ENCODE peak calls at places on chromosomes 1 and 21, in four cellular contexts. A is fibroblast of lung, U is DND-41, P is adrenal gland. X is an unnamed sample.

GRCh38 chr21:29849735-29850176 is 90.0 kb downstream of the GRIK1 start:
- DNase-seq in A (peak; percentile 74), U (peak; percentile 62), P (peak; percentile 64), X (peak; percentile 72)

GRCh38 chr1:225481738-225482137 is 53.9 kb upstream of the LBR start:
- DNase-seq in A (no peak), U (no peak), P (no peak), X (no peak)

GRCh38 chr21:32886339-32886738 is 114.8 kb upstream of the PAXBP1 start:
- DNase-seq in A (no peak), U (peak; percentile 73), P (no peak), X (peak; percentile 3)

GRCh38 chr1:109803901-109804331 is 40.2 kb upstream of the EPS8L3 start:
- DNase-seq in A (no peak), U (peak; percentile 73), P (no peak), X (peak; percentile 31)

GRCh38 chr1:41373373-41373772 is 12.1 kb downstream of the FOXO6 start:
- DNase-seq in A (no peak), U (no peak), P (no peak), X (no peak)

GRCh38 chr1:65389296-65389695 is 31.2 kb upstream of the LEPR start:
- DNase-seq in A (no peak), U (no peak), P (no peak), X (no peak)

GRCh38 chr21:45326834-45327457 is 39.3 kb upstream of the POFUT2 start:
- DNase-seq in A (no peak), U (no peak), P (no peak), X (no peak)

GRCh38 chr1:24199291-24199900 is 12.3 kb upstream of the IFNLR1 start:
- DNase-seq in A (peak; percentile 64), U (peak; percentile 71), P (peak; percentile 67), X (peak; percentile 70)

GRCh38 chr1:226870323-226871046 is at the start of gene PSEN2:
- DNase-seq in A (peak; percentile 27), U (no peak), P (peak; percentile 87), X (peak; percentile 41)

GRCh38 chr1:51897699-51898031 is 19.1 kb upstream of the NRDC start:
- DNase-seq in A (peak; percentile 68), U (no peak), P (no peak), X (peak; percentile 94)

GRCh38 chr1:166165661-166166399 is 971 bp downstream of the FAM78B start:
- DNase-seq in A (peak; percentile 26), U (no peak), P (peak; percentile 4), X (peak; percentile 47)

GRCh38 chr1:197738927-197739326 is 36.4 kb downstream of the DENND1B start:
- DNase-seq in A (no peak), U (no peak), P (no peak), X (no peak)

GRCh38 chr1:28984311-28984684 is 69.9 kb downstream of the EPB41 start:
- DNase-seq in A (no peak), U (no peak), P (no peak), X (no peak)

GRCh38 chr1:165257969-165258459 is 98.5 kb downstream of the LMX1A start:
- DNase-seq in A (peak; percentile 36), U (peak; percentile 50), P (peak; percentile 86), X (peak; percentile 72)

GRCh38 chr1:145782166-145783099 is 41.5 kb downstream of the RNF115 start:
- DNase-seq in A (peak; percentile 91), U (no peak), P (no peak), X (peak; percentile 94)

GRCh38 chr1:114510235-114511047 is 562 bp downstream of the TRIM33 start:
- DNase-seq in A (no peak), U (peak; percentile 56), P (peak; percentile 56), X (peak; percentile 26)

GRCh38 chr1:206447079-206447780 is 23.0 kb upstream of the IKBKE start:
- DNase-seq in A (no peak), U (no peak), P (no peak), X (no peak)

GRCh38 chr1:51969038-51969705 is 21.3 kb downstream of the RAB3B start:
- DNase-seq in A (peak; percentile 85), U (no peak), P (peak; percentile 68), X (peak; percentile 92)

GRCh38 chr1:87981386-87981785 is 652.7 kb downstream of the LMO4 start:
- DNase-seq in A (no peak), U (no peak), P (no peak), X (no peak)

GRCh38 chr1:224113918-224114786 is at the start of gene FBXO28:
- DNase-seq in A (peak; percentile 96), U (peak; percentile 96), P (peak; percentile 94), X (peak; percentile 94)

GRCh38 chr1:224118688-224119087 is 4.8 kb downstream of the FBXO28 start:
- DNase-seq in A (no peak), U (no peak), P (no peak), X (no peak)

GRCh38 chr1:224113545-224113917 is 380 bp upstream of the FBXO28 start:
- DNase-seq in A (no peak), U (no peak), P (no peak), X (no peak)

GRCh38 chr1:224114787-224115175 is 870 bp downstream of the FBXO28 start:
- DNase-seq in A (no peak), U (no peak), P (no peak), X (peak; percentile 8)

DNA sequence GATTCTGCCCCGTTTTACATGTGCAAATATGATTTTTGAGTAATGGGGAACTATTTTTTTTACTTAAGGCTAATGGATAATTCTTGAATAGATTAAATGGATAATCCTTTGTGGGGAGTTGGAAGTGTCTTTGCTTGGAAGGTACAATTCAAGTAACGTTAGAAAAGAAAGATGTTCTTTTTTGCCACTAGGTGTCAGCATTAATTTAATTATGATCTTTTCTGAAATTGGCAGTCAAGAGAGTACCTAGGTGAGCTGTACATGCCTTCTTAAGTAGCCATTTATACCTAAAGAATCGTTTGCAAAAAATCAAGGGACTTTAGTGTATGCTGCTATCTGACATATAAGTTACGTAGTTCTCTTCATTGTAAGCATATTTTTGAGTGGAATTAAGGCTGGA is 2.2 kb downstream of the FBXO28 start:
- DNase-seq in A (peak; percentile 71), U (no peak), P (no peak), X (peak; percentile 70)
- TF ChIP-seq CTCF in A (peak; percentile 20), U (peak; percentile 74), P (peak; percentile 55), X (peak; percentile 43)

GRCh38 chr1:94235189-94236020 is 2.0 kb downstream of the ARHGAP29 start:
- DNase-seq in A (no peak), U (no peak), P (no peak), X (no peak)

GRCh38 chr1:94234615-94235014 is 2.8 kb downstream of the ARHGAP29 start:
- DNase-seq in A (no peak), U (no peak), P (no peak), X (no peak)

GRCh38 chr1:94237291-94238226 is at the start of gene ARHGAP29:
- DNase-seq in A (peak; percentile 44), U (peak; percentile 46), P (peak; percentile 70), X (peak; percentile 56)

GRCh38 chr1:94236021-94236491 is 1.3 kb downstream of the ARHGAP29 start:
- DNase-seq in A (peak; percentile 34), U (no peak), P (no peak), X (peak; percentile 84)

GRCh38 chr1:94236630-94237290 is 624 bp downstream of the ARHGAP29 start:
- DNase-seq in A (peak; percentile 59), U (peak; percentile 7), P (no peak), X (peak; percentile 57)
- TF ChIP-seq CTCF in A (peak; percentile 32), U (peak; percentile 8), P (no peak), X (peak; percentile 47)

GRCh38 chr1:153680120-153680403 is 1.6 kb downstream of the NPR1 start:
- DNase-seq in A (no peak), U (no peak), P (no peak), X (no peak)

GRCh38 chr1:153679337-153680119 is 1.0 kb downstream of the NPR1 start:
- DNase-seq in A (no peak), U (no peak), P (no peak), X (no peak)

GRCh38 chr1:153682730-153683129 is 4.2 kb downstream of the NPR1 start:
- DNase-seq in A (no peak), U (no peak), P (no peak), X (no peak)

GRCh38 chr1:153677718-153678518 is 570 bp upstream of the NPR1 start:
- DNase-seq in A (peak; percentile 63), U (peak; percentile 54), P (peak; percentile 62), X (peak; percentile 63)

GRCh38 chr1:153678519-153679336 is at the start of gene NPR1:
- DNase-seq in A (peak; percentile 34), U (no peak), P (peak; percentile 58), X (peak; percentile 61)
- TF ChIP-seq CTCF in A (no peak), U (no peak), P (no peak), X (no peak)

GRCh38 chr1:76229279-76229977 is 154.9 kb downstream of the ST6GALNAC3 start:
- DNase-seq in A (no peak), U (no peak), P (no peak), X (no peak)

GRCh38 chr1:76234061-76234460 is 159.5 kb downstream of the ST6GALNAC3 start:
- DNase-seq in A (no peak), U (no peak), P (no peak), X (no peak)

GRCh38 chr1:76237201-76237600 is 162.7 kb downstream of the ST6GALNAC3 start:
- DNase-seq in A (no peak), U (no peak), P (no peak), X (no peak)

GRCh38 chr1:76230894-76231293 is 156.3 kb downstream of the ST6GALNAC3 start:
- DNase-seq in A (no peak), U (no peak), P (no peak), X (no peak)

DNA sequence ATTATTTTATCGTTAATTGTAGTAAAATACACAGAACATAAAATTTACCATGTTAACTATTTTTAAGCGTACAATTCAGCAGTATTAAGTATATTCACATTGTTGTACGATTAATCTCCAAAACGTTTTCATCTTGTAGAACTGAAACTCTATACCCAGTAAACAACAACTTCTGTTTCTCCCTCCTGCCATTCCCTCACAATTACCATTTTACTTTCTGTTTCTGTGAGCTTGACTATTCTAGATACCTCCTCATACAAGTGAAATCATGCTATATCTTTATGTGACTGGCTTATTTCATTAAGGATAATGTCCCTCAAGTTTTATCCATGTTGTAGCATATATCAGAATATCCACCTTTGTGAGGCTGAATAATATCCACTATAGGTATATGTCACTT is 156.8 kb downstream of the ST6GALNAC3 start:
- DNase-seq in A (no peak), U (no peak), P (no peak), X (no peak)
- TF ChIP-seq CTCF in A (no peak), U (no peak), P (no peak), X (no peak)

DNA sequence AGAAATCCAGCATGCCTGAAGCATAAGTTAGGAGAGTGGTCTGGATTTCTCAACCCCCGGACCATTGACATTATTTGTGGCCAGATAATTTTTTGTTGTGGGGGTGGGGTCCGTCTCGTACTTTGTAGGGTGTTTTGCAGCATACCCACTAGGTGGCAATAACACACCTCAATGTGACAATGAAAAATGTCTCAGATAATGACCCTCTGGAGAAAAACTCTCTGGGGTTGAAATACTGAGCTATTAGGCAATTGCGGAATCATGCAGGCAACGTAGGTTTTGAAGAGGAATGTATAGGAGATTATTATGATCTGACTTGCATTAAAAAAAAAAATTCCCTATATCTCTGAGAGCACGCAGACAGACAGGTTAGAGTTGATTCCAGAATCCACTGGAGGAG is 25.3 kb upstream of the RRP15 start:
- DNase-seq in A (no peak), U (no peak), P (no peak), X (no peak)
- TF ChIP-seq CTCF in A (no peak), U (peak; percentile 39), P (no peak), X (no peak)